ENCODE peak calls at places on chromosomes 12 and 14, in five cellular contexts. U is GM12878, D is HepG2, F is A549, N is GM23338. Z is an unnamed sample.

GRCh38 chr12:17971850-17972249 is 118.1 kb downstream of the RERGL start:
- DNase-seq in U (no peak), D (no peak), F (no peak), N (no peak), Z (no peak)

GRCh38 chr14:72781476-72782181 is 112.3 kb downstream of the DPF3 start:
- DNase-seq in U (no peak), D (peak), F (peak), N (no peak), Z (no peak)

GRCh38 chr14:33938131-33938949 is 12.5 kb downstream of the EGLN3 start:
- DNase-seq in U (peak), D (peak), F (peak), N (peak), Z (peak)

GRCh38 chr12:11133162-11133561 is 1.3 kb downstream of the TAS2R30 start:
- DNase-seq in U (no peak), D (no peak), F (no peak), N (no peak), Z (no peak)

GRCh38 chr14:105315211-105315721 is 718 bp downstream of the PACS2 start:
- DNase-seq in U (no peak), D (peak), F (peak), N (peak), Z (no peak)

GRCh38 chr14:89327771-89328212 is 89.2 kb downstream of the FOXN3 start:
- DNase-seq in U (no peak), D (no peak), F (no peak), N (no peak), Z (no peak)

GRCh38 chr14:54570651-54571415 is 3.9 kb downstream of the SAMD4A start:
- DNase-seq in U (no peak), D (no peak), F (no peak), N (no peak), Z (no peak)

GRCh38 chr14:26427059-26427458 is 170.8 kb downstream of the NOVA1 start:
- DNase-seq in U (no peak), D (no peak), F (no peak), N (no peak), Z (no peak)

GRCh38 chr14:68580096-68580640 is 212.7 kb downstream of the ZFP36L1 start:
- DNase-seq in U (no peak), D (no peak), F (no peak), N (no peak), Z (no peak)

GRCh38 chr14:98962118-98962517 is 309.9 kb downstream of the BCL11B start:
- DNase-seq in U (no peak), D (no peak), F (no peak), N (no peak), Z (no peak)

GRCh38 chr14:98183556-98183955 is 1088.4 kb downstream of the BCL11B start:
- DNase-seq in U (no peak), D (no peak), F (no peak), N (no peak), Z (no peak)

GRCh38 chr12:74547249-74547648 is 9.6 kb downstream of the ATXN7L3B start:
- DNase-seq in U (no peak), D (no peak), F (no peak), N (no peak), Z (no peak)

GRCh38 chr14:36662543-36663403 is 1.1 kb downstream of the PAX9 start:
- DNase-seq in U (no peak), D (no peak), F (peak), N (peak), Z (peak)

GRCh38 chr12:121299662-121300061 is 3.2 kb upstream of the CAMKK2 start:
- DNase-seq in U (no peak), D (no peak), F (no peak), N (no peak), Z (no peak)

GRCh38 chr12:76290963-76291859 is 57.0 kb downstream of the BBS10 start:
- DNase-seq in U (no peak), D (no peak), F (no peak), N (no peak), Z (no peak)

GRCh38 chr12:71174825-71175224 is 17.0 kb upstream of the TSPAN8 start:
- DNase-seq in U (no peak), D (no peak), F (no peak), N (no peak), Z (no peak)

GRCh38 chr14:91405241-91405721 is 12.3 kb downstream of the CCDC88C start:
- DNase-seq in U (no peak), D (no peak), F (no peak), N (no peak), Z (no peak)

GRCh38 chr14:91403069-91403600 is 14.5 kb downstream of the CCDC88C start:
- DNase-seq in U (no peak), D (no peak), F (no peak), N (peak), Z (no peak)

GRCh38 chr14:95320076-95320895 is 578 bp upstream of the CLMN start:
- DNase-seq in U (no peak), D (no peak), F (no peak), N (peak), Z (no peak)

GRCh38 chr14:47332099-47332498 is 343.3 kb downstream of the MDGA2 start:
- DNase-seq in U (no peak), D (no peak), F (no peak), N (no peak), Z (no peak)

GRCh38 chr12:42484996-42485395 is 104.5 kb downstream of the PRICKLE1 start:
- DNase-seq in U (no peak), D (no peak), F (no peak), N (peak), Z (no peak)

GRCh38 chr12:109695961-109696461 is 17.6 kb upstream of the FAM222A start:
- DNase-seq in U (no peak), D (peak), F (no peak), N (no peak), Z (peak)

GRCh38 chr14:24032727-24033418 is 18.9 kb upstream of the CARMIL3 start:
- DNase-seq in U (no peak), D (peak), F (peak), N (no peak), Z (no peak)

DNA sequence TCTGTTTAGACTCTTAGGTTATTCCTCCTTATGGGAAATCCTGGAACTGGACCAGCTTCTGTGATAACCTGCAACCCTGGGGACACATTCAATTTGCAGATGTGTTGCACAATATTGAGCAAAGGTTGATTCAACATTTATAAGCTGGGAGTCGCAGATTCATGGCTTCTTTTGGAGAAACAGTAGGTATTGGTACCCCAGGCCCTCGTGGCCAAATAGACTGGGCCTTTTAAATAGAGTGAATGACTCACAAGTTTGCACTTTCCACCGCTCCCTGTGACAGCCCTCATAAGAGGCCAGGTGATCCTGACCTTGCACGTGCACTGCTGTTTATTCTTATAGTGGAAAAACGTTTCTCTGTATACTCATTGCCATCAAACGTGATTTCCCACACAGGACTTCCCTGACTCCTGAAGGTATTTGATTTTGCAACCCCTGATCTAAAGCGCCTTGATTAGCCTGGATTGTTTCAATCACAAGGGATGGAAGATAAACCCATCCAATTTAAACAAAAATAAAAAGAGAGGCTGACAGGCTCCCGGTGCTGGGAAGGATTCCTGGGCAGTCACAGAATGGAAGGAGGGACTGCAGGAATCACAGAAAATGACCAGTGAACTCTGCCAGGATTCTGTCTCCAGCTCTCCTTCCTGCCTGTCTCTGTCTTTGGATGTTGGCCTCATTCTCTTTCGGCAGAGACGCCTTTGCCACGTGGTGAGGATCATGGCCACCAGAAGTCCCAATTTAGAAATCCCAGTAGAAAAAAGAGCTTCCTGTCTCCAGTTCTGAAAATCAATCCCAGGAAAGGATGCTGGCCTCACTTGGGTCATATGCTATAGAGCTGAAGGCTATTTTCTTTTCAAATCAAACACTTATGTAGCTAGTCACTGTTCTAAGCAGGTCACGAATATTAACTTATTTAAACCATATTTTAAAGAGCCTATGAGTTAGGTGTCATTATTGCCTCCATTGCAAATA is 97.8 kb downstream of the VCPKMT start:
- DNase-seq in U (no peak), D (peak), F (no peak), N (no peak), Z (no peak)
- H3K27ac ChIP-seq in U (no peak), D (no peak), F (peak), N (no peak), Z (no peak)

DNA sequence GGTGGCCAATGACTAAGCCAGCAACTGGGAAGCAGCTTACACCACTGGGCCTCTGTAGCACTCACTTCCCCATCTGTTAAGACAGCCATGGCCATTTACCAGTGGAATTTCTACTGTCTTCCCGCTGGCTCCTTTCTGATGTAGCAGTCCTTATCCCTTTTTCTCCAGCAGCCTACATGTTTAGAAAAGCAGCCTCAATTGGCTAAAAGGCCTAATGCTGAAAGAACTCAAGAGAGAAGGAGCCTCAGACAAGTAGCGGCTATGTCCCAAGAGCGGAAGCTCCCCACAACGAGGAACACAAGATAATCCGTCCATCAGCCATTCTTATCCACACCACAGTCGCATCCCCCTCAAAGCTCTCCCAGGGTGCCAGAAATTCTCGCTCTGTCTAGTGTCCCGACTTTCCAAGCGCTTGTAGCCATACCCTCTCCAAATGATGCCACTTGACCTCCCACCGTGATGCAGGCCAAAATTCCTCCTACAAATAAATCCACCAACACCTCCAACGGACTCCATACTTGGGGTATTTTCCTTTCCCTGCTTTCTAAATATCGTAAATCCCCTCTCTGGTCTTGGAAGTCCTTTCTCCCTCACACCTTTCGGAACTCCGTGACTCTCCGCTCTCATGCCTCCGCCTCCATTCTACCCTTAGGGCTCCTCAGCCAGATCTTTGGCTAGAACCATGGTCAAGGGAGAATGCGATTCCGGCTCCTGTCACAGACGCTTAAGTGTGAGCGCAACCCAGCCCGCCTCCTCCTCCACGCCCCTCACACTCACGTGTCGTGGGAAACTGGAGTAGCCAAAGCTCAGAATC is 527 bp downstream of the M6PR start:
- DNase-seq in U (no peak), D (peak), F (peak), N (peak), Z (no peak)
- TF ChIP-seq JUNB in U (no peak), D (peak), F (no peak), N (no peak), Z (no peak)

DNA sequence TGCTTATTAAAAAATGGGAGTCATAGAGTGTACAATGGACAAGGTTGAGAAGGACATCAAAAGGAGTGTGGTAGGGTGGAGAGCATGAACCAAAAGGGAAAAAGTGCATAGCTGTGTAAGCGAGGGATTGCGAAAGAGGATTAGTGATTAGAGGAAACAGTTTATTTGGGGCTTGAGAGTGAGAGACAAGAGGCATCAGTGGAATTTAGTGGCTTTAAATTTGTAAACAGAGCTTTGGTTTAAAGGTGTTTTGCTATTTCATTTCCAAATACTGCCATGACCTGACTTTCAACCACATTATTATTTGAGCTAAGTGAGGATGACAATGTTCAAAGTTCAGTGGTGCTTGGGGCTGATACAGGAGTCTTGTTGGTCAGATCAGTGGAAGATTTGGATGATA is 53.4 kb downstream of the SLC16A7 start:
- DNase-seq in U (no peak), D (peak), F (no peak), N (no peak), Z (no peak)
- H3K27ac ChIP-seq in U (no peak), D (no peak), F (no peak), N (no peak), Z (no peak)

GRCh38 chr12:118360785-118361404 is 11.8 kb downstream of the TAOK3 start:
- DNase-seq in U (no peak), D (no peak), F (no peak), N (no peak), Z (peak)
- TF ChIP-seq JUNB in U (no peak), D (no peak), F (peak), N (no peak), Z (no peak)

DNA sequence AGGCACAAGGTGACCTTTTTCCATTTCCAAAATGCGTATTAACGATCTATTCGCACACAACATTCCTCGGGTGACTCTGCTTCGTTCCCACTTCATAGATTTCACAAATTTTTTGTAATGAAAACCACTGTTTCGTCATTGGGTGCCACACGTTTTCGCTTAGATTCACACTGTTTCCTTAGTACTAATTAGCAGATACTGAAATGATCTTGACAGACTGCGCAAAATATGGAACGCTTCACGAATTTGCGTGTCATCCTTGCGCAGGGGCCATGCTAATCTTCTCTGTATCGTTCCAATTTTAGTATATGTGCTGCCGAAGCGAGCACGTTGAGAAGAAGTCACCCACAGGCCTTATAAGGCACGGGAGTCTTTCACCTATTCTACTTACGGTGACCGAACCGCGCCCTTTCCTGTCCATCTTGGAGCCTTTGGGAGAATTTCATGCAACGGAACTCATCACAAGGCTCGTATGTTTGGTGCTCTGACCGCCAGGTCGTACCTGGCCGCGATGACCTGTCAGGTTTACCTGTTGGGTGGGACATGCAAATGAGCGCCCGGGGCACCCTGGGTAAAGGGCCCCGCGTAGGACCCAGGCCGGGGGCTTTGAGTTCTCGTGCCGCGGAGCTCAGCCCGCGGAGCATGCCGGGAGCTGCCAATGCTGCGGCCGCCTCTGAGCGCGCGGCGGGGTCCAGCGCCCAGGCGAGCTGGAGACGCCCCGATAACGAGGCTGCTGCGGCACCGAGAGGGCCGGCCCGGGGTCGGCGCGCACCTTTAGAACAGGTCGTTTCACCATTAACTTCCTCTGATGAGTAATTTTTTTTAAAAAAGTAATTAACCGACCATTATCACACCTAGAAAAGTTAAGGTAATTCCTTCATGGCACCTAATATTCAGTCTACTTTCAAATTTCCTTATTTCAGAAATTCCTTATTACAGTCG is at the start of gene RNU6-8:
- DNase-seq in U (peak), D (peak), F (peak), N (peak), Z (peak)
- H3K27ac ChIP-seq in U (peak), D (peak), F (peak), N (peak), Z (peak)

GRCh38 chr12:56488041-56488955 is at the start of gene GLS2:
- DNase-seq in U (peak), D (peak), F (peak), N (peak), Z (peak)
- TF ChIP-seq JUNB in U (no peak), D (peak), F (no peak), N (no peak), Z (no peak)

DNA sequence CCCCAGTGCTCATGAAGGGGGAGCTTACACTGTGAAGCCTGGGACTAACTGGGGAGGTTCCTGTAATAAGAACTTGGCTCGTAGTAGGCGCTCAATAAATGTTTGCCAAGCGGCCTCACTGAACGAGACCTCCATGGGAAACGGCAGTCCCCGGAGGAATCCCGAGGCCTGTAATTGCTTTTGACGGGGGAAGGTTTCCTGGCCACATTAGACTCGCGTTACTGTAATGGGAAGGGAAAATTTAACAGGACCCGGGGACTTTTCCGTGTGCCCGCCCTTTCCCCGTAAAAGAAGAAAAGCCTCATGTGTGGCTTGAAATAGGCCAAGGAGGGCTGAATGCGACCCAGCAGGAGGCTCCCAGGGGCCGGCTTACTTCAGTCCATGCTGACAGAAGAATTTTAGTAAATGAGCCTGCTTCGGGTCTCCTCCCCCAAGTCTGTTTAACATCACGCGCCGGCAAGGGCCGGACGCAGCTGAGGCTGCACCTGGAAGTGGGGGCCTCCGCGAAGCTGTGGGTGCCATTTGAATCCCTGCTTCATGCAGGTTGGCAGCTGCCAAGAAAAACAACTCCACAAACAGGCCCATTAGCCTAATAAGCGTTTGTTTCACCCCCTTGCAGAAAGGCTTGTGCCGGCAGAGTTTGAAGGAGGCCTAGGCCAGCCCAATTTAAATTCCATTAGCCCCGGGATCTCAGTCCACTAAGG is 39.8 kb upstream of the PWP1 start:
- DNase-seq in U (no peak), D (no peak), F (no peak), N (peak), Z (no peak)
- H3K27ac ChIP-seq in U (no peak), D (no peak), F (no peak), N (peak), Z (no peak)

GRCh38 chr14:103014466-103015319 is 42.7 kb downstream of the CDC42BPB start:
- DNase-seq in U (no peak), D (no peak), F (no peak), N (peak), Z (peak)
- TF ChIP-seq JUNB in U (peak), D (no peak), F (no peak), N (no peak), Z (no peak)

GRCh38 chr12:26122681-26123481 is 2.0 kb downstream of the BHLHE41 start:
- DNase-seq in U (no peak), D (no peak), F (peak), N (peak), Z (peak)

GRCh38 chr12:26121841-26122680 is 2.8 kb downstream of the BHLHE41 start:
- DNase-seq in U (no peak), D (no peak), F (no peak), N (peak), Z (peak)

GRCh38 chr12:26120561-26121274 is 4.1 kb downstream of the BHLHE41 start:
- DNase-seq in U (no peak), D (no peak), F (no peak), N (no peak), Z (no peak)

GRCh38 chr12:26119391-26119981 is 5.4 kb downstream of the BHLHE41 start:
- DNase-seq in U (no peak), D (peak), F (peak), N (peak), Z (peak)

GRCh38 chr12:26121323-26121740 is 3.5 kb downstream of the BHLHE41 start:
- DNase-seq in U (no peak), D (no peak), F (no peak), N (peak), Z (no peak)
- H3K27ac ChIP-seq in U (no peak), D (no peak), F (no peak), N (no peak), Z (no peak)

DNA sequence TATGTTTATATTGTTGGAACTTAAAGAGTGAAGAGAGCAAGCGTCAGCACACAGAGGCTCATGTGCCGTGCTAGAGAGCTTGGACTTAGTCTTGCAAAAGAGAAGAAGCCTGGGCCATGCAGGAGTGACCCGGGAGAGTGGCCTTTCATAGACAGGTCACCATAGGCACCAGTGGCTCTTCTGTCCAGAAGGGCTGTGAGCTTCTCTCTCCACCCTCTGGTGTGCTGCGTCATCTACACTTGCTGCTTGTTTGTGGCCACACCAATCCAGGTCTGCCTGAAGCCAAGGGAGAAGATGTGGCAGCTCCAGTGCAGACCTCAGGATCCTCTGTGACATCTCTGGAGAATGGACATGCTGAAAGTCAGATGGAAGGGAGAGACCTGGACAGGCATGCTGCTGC is 74.4 kb downstream of the NTF3 start:
- DNase-seq in U (no peak), D (no peak), F (no peak), N (no peak), Z (no peak)
- TF ChIP-seq JUNB in U (no peak), D (no peak), F (no peak), N (no peak), Z (no peak)